ENCODE peak calls at places on chromosomes 7 and 10, in five cellular contexts. E, Z, A, C and M are unnamed samples.

GRCh38 chr10:11595395-11595692 is 16.1 kb downstream of the USP6NL start:
- DNase-seq in C (no peak), A (no peak), E (no peak), Z (no peak), M (no peak)

GRCh38 chr7:66807736-66808135 is 67.2 kb downstream of the RABGEF1 start:
- DNase-seq in E (no peak), Z (no peak), C (no peak), A (no peak), M (no peak)

GRCh38 chr7:117251687-117252086 is 71.2 kb downstream of the WNT2 start:
- DNase-seq in E (no peak), A (no peak), Z (no peak), C (no peak), M (no peak)

GRCh38 chr10:43202224-43202656 is 64.0 kb downstream of the CSGALNACT2 start:
- DNase-seq in E (no peak), C (peak; percentile 82), Z (no peak), A (peak; percentile 51), M (no peak)

GRCh38 chr10:53839437-53840039 is 961.5 kb downstream of the PCDH15 start:
- DNase-seq in A (no peak), C (no peak), E (no peak), Z (no peak), M (peak; percentile 48)

GRCh38 chr7:30923774-30924413 is 12.2 kb downstream of the AQP1 start:
- DNase-seq in Z (no peak), E (no peak), A (peak; percentile 8), C (peak; percentile 35), M (no peak)

GRCh38 chr10:1212571-1213141 is 156.5 kb downstream of the WDR37 start:
- DNase-seq in C (no peak), Z (no peak), A (no peak), E (no peak), M (no peak)

GRCh38 chr7:25894002-25894901 is 257.7 kb upstream of the NFE2L3 start:
- DNase-seq in Z (no peak), A (no peak), C (no peak), E (no peak), M (peak; percentile 61)

GRCh38 chr10:127932521-127933270 is 25.8 kb downstream of the PTPRE start:
- DNase-seq in Z (no peak), A (no peak), C (no peak), E (no peak), M (no peak)

GRCh38 chr10:43824934-43825333 is 176.3 kb upstream of the ZNF32 start:
- DNase-seq in C (peak; percentile 82), A (no peak), E (no peak), Z (no peak), M (no peak)

GRCh38 chr7:4519819-4520520 is 162.1 kb upstream of the FOXK1 start:
- DNase-seq in C (no peak), A (no peak), E (no peak), Z (no peak), M (peak; percentile 10)

GRCh38 chr10:16011548-16011947 is 151.2 kb upstream of the MINDY3 start:
- DNase-seq in C (no peak), E (no peak), Z (no peak), A (no peak), M (peak; percentile 0)

GRCh38 chr7:71198391-71198790 is 66.4 kb downstream of the GALNT17 start:
- DNase-seq in A (no peak), C (no peak), Z (no peak), E (no peak), M (no peak)

GRCh38 chr10:71974489-71975011 is 10.4 kb downstream of the CHST3 start:
- DNase-seq in C (no peak), E (no peak), Z (no peak), A (peak; percentile 40), M (no peak)

GRCh38 chr7:135678612-135679575 is 16.6 kb downstream of the STMP1 start:
- DNase-seq in E (peak; percentile 0), A (no peak), Z (no peak), C (no peak), M (peak; percentile 74)

GRCh38 chr7:127619681-127620405 is 1.9 kb upstream of the PAX4 start:
- DNase-seq in E (no peak), C (no peak), Z (no peak), A (no peak), M (peak; percentile 100)

GRCh38 chr7:134320201-134320600 is 3.5 kb upstream of the SLC35B4 start:
- DNase-seq in Z (no peak), E (no peak), C (no peak), A (no peak), M (no peak)

GRCh38 chr10:15579605-15580004 is 140.1 kb downstream of the ITGA8 start:
- DNase-seq in A (no peak), Z (no peak), C (no peak), E (no peak), M (no peak)

GRCh38 chr10:61975107-61975932 is 73.8 kb downstream of the ARID5B start:
- DNase-seq in E (no peak), Z (no peak), C (no peak), A (no peak), M (peak; percentile 86)

GRCh38 chr7:55019329-55019690 is 493 bp downstream of the EGFR start:
- DNase-seq in Z (no peak), C (peak; percentile 93), E (peak; percentile 12), A (no peak), M (peak; percentile 9)

GRCh38 chr10:112790921-112791320 is 159.1 kb upstream of the TCF7L2 start:
- DNase-seq in Z (no peak), A (no peak), C (no peak), E (no peak), M (no peak)

GRCh38 chr10:108424656-108425055 is 1260.2 kb upstream of the SORCS1 start:
- DNase-seq in C (no peak), E (no peak), Z (no peak), A (no peak), M (no peak)

GRCh38 chr7:44282601-44283171 is 42.7 kb downstream of the CAMK2B start:
- DNase-seq in C (peak; percentile 58), E (no peak), Z (no peak), A (no peak), M (no peak)

GRCh38 chr7:7251742-7252141 is 69.4 kb downstream of the C1GALT1 start:
- DNase-seq in E (no peak), C (no peak), Z (no peak), A (no peak), M (no peak)

GRCh38 chr7:79319369-79319768 is 134.1 kb downstream of the MAGI2 start:
- DNase-seq in C (no peak), E (no peak), Z (no peak), A (no peak), M (no peak)